ENCODE peak calls at places on chromosomes 2 and 18, in ten cellular contexts. U is heart right ventricle; L is H7; E is trophoblast cell; S is effector memory CD4-positive, alpha-beta T cell; O is naive thymus-derived CD4-positive, alpha-beta T cell; X is upper lobe of right lung; I is HCT116; N is tibial artery; P is brain microvascular endothelial cell. M is an unnamed sample. For H3K27me3 and H3K36me3, the result is how much of the 10 kb centered on the place peaks cover.

GRCh38 chr2:121682396-121683298 is 33.4 kb upstream of the CLASP1 start:
- DNase-seq in U (no peak), L (no peak), E (no peak), S (no peak), O (no peak), X (no peak), I (no peak), N (no peak), P (no peak), M (no peak)

GRCh38 chr18:78378983-78379382 is 600.6 kb upstream of the SALL3 start:
- DNase-seq in U (no peak), L (no peak), E (no peak), S (no peak), O (no peak), X (no peak), I (no peak), N (no peak), P (no peak), M (no peak)

GRCh38 chr2:135030826-135031225 is 16.4 kb downstream of the MAP3K19 start:
- DNase-seq in U (no peak), L (peak), E (no peak), S (no peak), O (no peak), X (no peak), I (no peak), N (no peak), P (peak), M (no peak)

GRCh38 chr2:133293544-133294270 is 274.6 kb downstream of the NCKAP5 start:
- DNase-seq in U (no peak), L (no peak), E (no peak), S (no peak), O (no peak), X (no peak), I (no peak), N (no peak), P (peak), M (no peak)

GRCh38 chr2:86216577-86217555 is 17.6 kb downstream of the MRPL35 start:
- DNase-seq in U (no peak), L (no peak), E (no peak), S (no peak), O (no peak), X (no peak), I (no peak), N (no peak), P (peak), M (no peak)

GRCh38 chr2:9033385-9034175 is 30.1 kb upstream of the MBOAT2 start:
- DNase-seq in U (no peak), L (peak), E (no peak), S (no peak), O (no peak), X (no peak), I (no peak), N (no peak), P (no peak), M (no peak)

GRCh38 chr2:238847432-238847801 is 468 bp upstream of the TWIST2 start:
- DNase-seq in U (no peak), L (no peak), E (no peak), S (no peak), O (no peak), X (no peak), I (no peak), N (no peak), P (no peak), M (no peak)

GRCh38 chr2:96541753-96542152 is 5.2 kb downstream of the ARID5A start:
- DNase-seq in U (no peak), L (no peak), E (no peak), S (no peak), O (no peak), X (peak), I (no peak), N (no peak), P (no peak), M (no peak)

GRCh38 chr2:3461781-3462492 is 57.4 kb downstream of the ADI1 start:
- DNase-seq in U (peak), L (peak), E (no peak), S (no peak), O (peak), X (no peak), I (peak), N (no peak), P (no peak), M (no peak)

GRCh38 chr2:182980115-182980514 is 58.1 kb downstream of the NCKAP1 start:
- DNase-seq in U (no peak), L (peak), E (no peak), S (no peak), O (no peak), X (no peak), I (peak), N (no peak), P (no peak), M (no peak)

GRCh38 chr2:31079665-31080064 is 58.6 kb downstream of the GALNT14 start:
- DNase-seq in U (no peak), L (peak), E (no peak), S (no peak), O (no peak), X (no peak), I (no peak), N (no peak), P (no peak), M (no peak)

GRCh38 chr2:42492691-42493467 is 903 bp downstream of the KCNG3 start:
- DNase-seq in U (no peak), L (peak), E (no peak), S (no peak), O (peak), X (peak), I (no peak), N (no peak), P (no peak), M (no peak)

GRCh38 chr2:38534746-38535403 is 67.9 kb downstream of the HNRNPLL start:
- DNase-seq in U (no peak), L (no peak), E (no peak), S (no peak), O (no peak), X (no peak), I (no peak), N (no peak), P (no peak), M (no peak)

GRCh38 chr2:189210250-189211075 is 30.9 kb upstream of the COL5A2 start:
- DNase-seq in U (peak), L (no peak), E (no peak), S (no peak), O (no peak), X (no peak), I (peak), N (peak), P (peak), M (no peak)

GRCh38 chr18:76824754-76825153 is 2.4 kb downstream of the ZNF236 start:
- DNase-seq in U (no peak), L (no peak), E (no peak), S (no peak), O (no peak), X (no peak), I (no peak), N (no peak), P (no peak), M (no peak)

GRCh38 chr18:76823574-76823973 is 1.2 kb downstream of the ZNF236 start:
- DNase-seq in U (no peak), L (peak), E (no peak), S (no peak), O (peak), X (peak), I (no peak), N (no peak), P (no peak), M (no peak)

GRCh38 chr18:76822510-76823165 is at the start of gene ZNF236:
- DNase-seq in U (peak), L (peak), E (peak), S (peak), O (peak), X (peak), I (no peak), N (peak), P (no peak), M (peak)

GRCh38 chr18:76823166-76823539 is 796 bp downstream of the ZNF236 start:
- DNase-seq in U (peak), L (no peak), E (no peak), S (no peak), O (no peak), X (peak), I (no peak), N (no peak), P (no peak), M (no peak)

DNA sequence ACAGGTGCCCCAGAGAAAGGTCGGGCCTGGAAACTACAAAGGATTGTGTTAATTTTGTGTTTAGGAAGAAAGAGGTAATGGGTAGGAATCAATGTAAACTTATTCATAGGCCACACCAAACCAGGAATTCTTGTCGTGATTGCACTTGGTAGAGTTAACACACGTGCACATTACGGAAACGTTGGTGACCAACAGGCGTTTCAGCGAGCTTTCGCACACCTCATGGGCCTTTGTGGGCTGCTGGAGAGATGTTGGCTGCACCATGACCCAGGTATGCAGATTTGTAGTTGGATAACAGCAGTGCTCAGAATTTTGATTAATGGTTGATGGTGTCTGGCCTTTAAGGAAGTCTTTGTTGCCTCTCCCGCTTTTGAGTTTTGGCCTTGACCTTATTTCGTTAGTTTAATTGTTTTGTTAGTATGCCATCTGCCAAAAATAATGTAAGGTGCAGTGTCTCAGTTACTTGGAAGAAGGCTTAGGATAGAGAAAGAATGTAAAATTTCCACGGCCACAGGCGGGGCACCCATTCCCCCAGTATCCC is 1.8 kb downstream of the ZNF236 start:
- DNase-seq in U (no peak), L (no peak), E (peak), S (no peak), O (no peak), X (no peak), I (no peak), N (no peak), P (no peak), M (no peak)
- H3K4me3 ChIP-seq in U (no peak), L (peak), E (no peak), S (no peak), O (no peak), X (peak), I (no peak), N (no peak), P (peak), M (peak)

GRCh38 chr2:44936275-44936674 is 5.2 kb upstream of the SIX3 start:
- DNase-seq in U (no peak), L (no peak), E (no peak), S (no peak), O (no peak), X (no peak), I (no peak), N (no peak), P (no peak), M (no peak)

GRCh38 chr2:44936715-44937687 is 4.5 kb upstream of the SIX3 start:
- DNase-seq in U (no peak), L (peak), E (no peak), S (no peak), O (no peak), X (no peak), I (no peak), N (no peak), P (no peak), M (no peak)

GRCh38 chr2:44934962-44935853 is 6.3 kb upstream of the SIX3 start:
- DNase-seq in U (no peak), L (peak), E (no peak), S (no peak), O (no peak), X (no peak), I (no peak), N (no peak), P (no peak), M (no peak)

GRCh38 chr2:44934521-44934961 is 7.0 kb upstream of the SIX3 start:
- DNase-seq in U (no peak), L (no peak), E (no peak), S (no peak), O (no peak), X (no peak), I (no peak), N (no peak), P (no peak), M (no peak)

GRCh38 chr2:44935854-44936185 is 5.7 kb upstream of the SIX3 start:
- DNase-seq in U (no peak), L (no peak), E (no peak), S (no peak), O (no peak), X (no peak), I (no peak), N (no peak), P (no peak), M (no peak)
- H3K27me3 ChIP-seq in U (half or more), L (half or more), E (half or more), S (half or more), O (under half), X (half or more), I (under half), N (half or more), P (half or more), M (half or more)

DNA sequence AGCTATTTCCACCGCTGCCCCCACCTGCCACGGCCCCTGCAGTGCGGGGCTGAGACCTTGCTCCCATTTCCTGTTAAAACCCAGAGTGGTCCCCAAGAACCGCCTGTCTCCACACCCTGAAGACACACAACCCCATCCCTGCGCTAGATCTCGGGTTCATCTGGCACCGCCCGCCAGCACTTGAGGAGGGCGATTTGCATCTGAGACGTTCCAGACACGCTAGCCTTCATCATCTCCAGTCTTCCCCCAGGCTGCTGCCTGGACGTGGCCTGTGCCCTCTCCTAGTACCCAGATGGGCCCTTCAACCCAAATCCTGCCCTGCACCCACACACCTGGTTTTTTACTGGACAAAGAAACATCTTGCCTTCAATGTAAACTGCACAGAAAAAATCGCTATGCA is 49.8 kb downstream of the SLC66A2 start:
- DNase-seq in U (no peak), L (no peak), E (no peak), S (no peak), O (peak), X (no peak), I (no peak), N (peak), P (no peak), M (no peak)
- H3K36me3 ChIP-seq in U (under half), L (under half), E (under half), S (under half), O (under half), X (under half), I (under half), N (under half), P (under half), M (under half)

DNA sequence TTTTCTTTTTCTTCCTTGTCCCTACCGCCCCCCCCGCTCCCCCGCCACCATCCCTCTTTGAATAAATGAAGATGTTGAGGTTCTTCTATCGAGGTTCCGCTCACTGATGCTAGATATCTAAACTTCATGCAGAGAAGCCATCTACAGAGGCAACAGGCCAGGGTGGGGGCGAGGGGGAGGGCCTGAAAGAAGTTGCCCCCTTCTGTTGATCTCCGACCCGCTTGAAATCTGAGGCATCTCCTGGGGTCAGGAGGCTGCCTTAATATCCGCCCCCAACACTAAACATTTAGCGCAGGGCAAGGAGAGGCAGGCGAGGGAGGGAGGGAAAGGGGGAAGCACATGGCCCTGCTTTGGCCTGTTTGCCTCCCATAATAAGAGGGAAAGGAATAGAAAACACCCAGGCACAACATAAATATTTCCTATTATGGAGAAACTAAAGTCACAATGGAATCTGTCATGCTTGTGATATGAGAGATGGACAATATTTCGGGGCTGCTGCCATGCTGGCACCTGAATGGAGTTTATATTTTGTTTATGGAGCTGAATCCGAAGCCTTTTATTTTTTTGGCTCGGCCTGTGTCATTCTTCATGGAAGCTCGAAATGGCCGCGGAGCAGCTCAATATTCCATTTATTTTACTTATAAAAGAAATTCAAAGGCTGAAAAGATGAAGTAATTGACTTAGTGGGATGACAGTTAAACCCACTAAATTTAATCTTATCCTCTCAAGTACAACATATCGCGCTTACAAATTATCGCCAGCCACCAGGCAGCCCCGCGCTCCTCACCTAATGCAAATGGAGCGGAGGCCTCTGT is 221.1 kb downstream of the INSIG2 start:
- DNase-seq in U (no peak), L (peak), E (no peak), S (no peak), O (no peak), X (no peak), I (no peak), N (no peak), P (no peak), M (no peak)
- H3K4me3 ChIP-seq in U (peak), L (peak), E (peak), S (peak), O (peak), X (peak), I (no peak), N (peak), P (peak), M (peak)

GRCh38 chr18:45962461-45962860 is 4.7 kb downstream of the EPG5 start:
- DNase-seq in U (no peak), L (no peak), E (peak), S (peak), O (no peak), X (no peak), I (no peak), N (no peak), P (peak), M (no peak)

GRCh38 chr18:45962866-45963265 is 4.3 kb downstream of the EPG5 start:
- DNase-seq in U (no peak), L (no peak), E (no peak), S (peak), O (no peak), X (no peak), I (no peak), N (no peak), P (peak), M (no peak)

GRCh38 chr18:45967007-45967706 is at the start of gene EPG5:
- DNase-seq in U (peak), L (peak), E (peak), S (peak), O (peak), X (peak), I (peak), N (peak), P (peak), M (peak)
- H3K27me3 ChIP-seq in U (under half), L (under half), E (under half), S (under half), O (under half), X (under half), I (under half), N (under half), P (under half), M (under half)

M was measured in NT2/D1.